ENCODE peak calls at places on chromosomes 6 and 20, in ten cellular contexts. B is A549, F is SK-N-SH, D is sigmoid colon, E is H1, J is stomach, V is ovary, N is suprapubic skin, K is HepG2, I is K562. P is an unnamed sample.

GRCh38 chr20:17315491-17316231 is 88.8 kb downstream of the PCSK2 start:
- DNase-seq in B (no peak), F (no peak), D (no peak), E (no peak), J (no peak), V (no peak), N (no peak), K (peak), I (no peak), P (peak)

GRCh38 chr20:32972181-32973076 is 31.8 kb downstream of the SUN5 start:
- DNase-seq in B (no peak), F (no peak), D (peak), E (no peak), J (no peak), V (no peak), N (peak), K (no peak), I (no peak), P (no peak)

GRCh38 chr20:21046413-21047070 is 59.6 kb downstream of the LINC00237 start:
- DNase-seq in B (no peak), F (peak), D (no peak), E (no peak), J (no peak), V (no peak), N (no peak), K (no peak), I (no peak), P (no peak)

GRCh38 chr6:89602136-89602535 is 36.4 kb downstream of the LYRM2 start:
- DNase-seq in B (no peak), F (no peak), D (no peak), E (no peak), J (no peak), V (no peak), N (no peak), K (no peak), I (no peak), P (no peak)

GRCh38 chr6:43712590-43712989 is 25.0 kb upstream of the MRPS18A start:
- DNase-seq in B (no peak), F (no peak), D (peak), E (no peak), J (no peak), V (no peak), N (no peak), K (no peak), I (no peak), P (no peak)

GRCh38 chr6:150058986-150059385 is 9.9 kb downstream of the ULBP3 start:
- DNase-seq in B (no peak), F (no peak), D (no peak), E (no peak), J (no peak), V (no peak), N (no peak), K (no peak), I (no peak), P (no peak)

GRCh38 chr6:9543649-9544048 is 871.2 kb downstream of the TFAP2A start:
- DNase-seq in B (no peak), F (no peak), D (no peak), E (no peak), J (no peak), V (no peak), N (no peak), K (no peak), I (no peak), P (no peak)

GRCh38 chr6:126631343-126631742 is 291.4 kb downstream of the CENPW start:
- DNase-seq in B (no peak), F (peak), D (no peak), E (no peak), J (no peak), V (no peak), N (no peak), K (no peak), I (no peak), P (no peak)

GRCh38 chr6:124987999-124988591 is 25.9 kb downstream of the RNF217 start:
- DNase-seq in B (no peak), F (no peak), D (no peak), E (no peak), J (no peak), V (no peak), N (no peak), K (no peak), I (no peak), P (no peak)

GRCh38 chr6:105844275-105844848 is 241.8 kb upstream of the PRDM1 start:
- DNase-seq in B (no peak), F (no peak), D (no peak), E (no peak), J (no peak), V (peak), N (no peak), K (no peak), I (no peak), P (no peak)

GRCh38 chr6:170116643-170117042 is 174.2 kb downstream of the DLL1 start:
- DNase-seq in B (no peak), F (no peak), D (peak), E (no peak), J (peak), V (no peak), N (peak), K (no peak), I (no peak), P (no peak)

GRCh38 chr6:105882833-105883232 is 203.3 kb upstream of the PRDM1 start:
- DNase-seq in B (no peak), F (no peak), D (no peak), E (no peak), J (no peak), V (no peak), N (no peak), K (no peak), I (no peak), P (no peak)

GRCh38 chr6:49902856-49903255 is 36.5 kb upstream of the CRISP1 start:
- DNase-seq in B (no peak), F (no peak), D (no peak), E (no peak), J (no peak), V (no peak), N (no peak), K (no peak), I (no peak), P (no peak)

GRCh38 chr6:154615483-154616025 is 105.1 kb upstream of the CNKSR3 start:
- DNase-seq in B (peak), F (peak), D (peak), E (no peak), J (peak), V (peak), N (no peak), K (peak), I (peak), P (peak)

GRCh38 chr20:11301699-11302098 is 616.0 kb upstream of the BTBD3 start:
- DNase-seq in B (no peak), F (no peak), D (no peak), E (no peak), J (no peak), V (no peak), N (no peak), K (no peak), I (no peak), P (no peak)

GRCh38 chr6:36127462-36128016 is 2.8 kb upstream of the MAPK13 start:
- DNase-seq in B (peak), F (no peak), D (peak), E (no peak), J (peak), V (no peak), N (no peak), K (peak), I (peak), P (no peak)

GRCh38 chr20:57435498-57436222 is 44.5 kb downstream of the RBM38 start:
- DNase-seq in B (no peak), F (no peak), D (peak), E (no peak), J (peak), V (no peak), N (peak), K (peak), I (peak), P (peak)

GRCh38 chr20:46001498-46001897 is 7.2 kb upstream of the MMP9 start:
- DNase-seq in B (no peak), F (no peak), D (peak), E (no peak), J (no peak), V (no peak), N (no peak), K (no peak), I (no peak), P (no peak)

GRCh38 chr6:13373488-13373886 is 45.1 kb upstream of the TBC1D7 start:
- DNase-seq in B (no peak), F (no peak), D (no peak), E (no peak), J (no peak), V (no peak), N (no peak), K (no peak), I (no peak), P (no peak)

GRCh38 chr6:91678679-91679078 is 1091.8 kb upstream of the MAP3K7 start:
- DNase-seq in B (no peak), F (no peak), D (no peak), E (no peak), J (no peak), V (no peak), N (no peak), K (no peak), I (no peak), P (no peak)

GRCh38 chr6:154548130-154548830 is 37.8 kb upstream of the CNKSR3 start:
- DNase-seq in B (no peak), F (peak), D (no peak), E (no peak), J (peak), V (peak), N (no peak), K (no peak), I (no peak), P (peak)

GRCh38 chr20:53915459-53916172 is 154.8 kb downstream of the BCAS1 start:
- DNase-seq in B (peak), F (peak), D (peak), E (peak), J (peak), V (peak), N (peak), K (peak), I (peak), P (peak)

GRCh38 chr6:10404799-10405524 is 9.9 kb downstream of the TFAP2A start:
- DNase-seq in B (no peak), F (no peak), D (no peak), E (no peak), J (no peak), V (no peak), N (no peak), K (no peak), I (no peak), P (no peak)

GRCh38 chr6:137978252-137978896 is 111.3 kb downstream of the TNFAIP3 start:
- DNase-seq in B (no peak), F (no peak), D (no peak), E (no peak), J (no peak), V (no peak), N (no peak), K (no peak), I (peak), P (no peak)

GRCh38 chr20:37801921-37802320 is 101.0 kb upstream of the VSTM2L start:
- DNase-seq in B (no peak), F (no peak), D (no peak), E (no peak), J (no peak), V (no peak), N (no peak), K (no peak), I (no peak), P (no peak)

GRCh38 chr20:60037120-60037499 is 78.9 kb downstream of the CDH26 start:
- DNase-seq in B (peak), F (no peak), D (no peak), E (no peak), J (no peak), V (no peak), N (no peak), K (no peak), I (no peak), P (no peak)

GRCh38 chr20:62766716-62767115 is 29.6 kb upstream of the MRGBP start:
- DNase-seq in B (no peak), F (no peak), D (no peak), E (no peak), J (peak), V (no peak), N (no peak), K (no peak), I (no peak), P (no peak)

GRCh38 chr6:137095093-137095492 is 50.3 kb upstream of the IL20RA start:
- DNase-seq in B (no peak), F (no peak), D (no peak), E (no peak), J (no peak), V (no peak), N (no peak), K (no peak), I (no peak), P (no peak)

GRCh38 chr6:82251942-82252341 is 4.4 kb upstream of the IBTK start:
- DNase-seq in B (peak), F (peak), D (no peak), E (no peak), J (no peak), V (no peak), N (no peak), K (peak), I (peak), P (no peak)

GRCh38 chr6:23269436-23269835 is 700.1 kb downstream of the HDGFL1 start:
- DNase-seq in B (no peak), F (no peak), D (no peak), E (no peak), J (no peak), V (no peak), N (no peak), K (no peak), I (no peak), P (no peak)

GRCh38 chr6:34357937-34358336 is 34.5 kb downstream of the NUDT3 start:
- DNase-seq in B (no peak), F (no peak), D (no peak), E (no peak), J (no peak), V (no peak), N (no peak), K (no peak), I (no peak), P (no peak)

GRCh38 chr6:34359438-34360158 is 32.9 kb downstream of the NUDT3 start:
- DNase-seq in B (no peak), F (no peak), D (no peak), E (no peak), J (no peak), V (no peak), N (no peak), K (no peak), I (no peak), P (no peak)

GRCh38 chr6:34358389-34358906 is 34.0 kb downstream of the NUDT3 start:
- DNase-seq in B (no peak), F (peak), D (no peak), E (no peak), J (no peak), V (peak), N (no peak), K (no peak), I (no peak), P (no peak)

GRCh38 chr6:34352305-34352937 is 40.0 kb downstream of the NUDT3 start:
- DNase-seq in B (no peak), F (no peak), D (no peak), E (no peak), J (no peak), V (no peak), N (no peak), K (no peak), I (no peak), P (no peak)

GRCh38 chr6:34355889-34356288 is 36.6 kb downstream of the NUDT3 start:
- DNase-seq in B (no peak), F (no peak), D (no peak), E (no peak), J (no peak), V (no peak), N (no peak), K (no peak), I (no peak), P (no peak)
- TF ChIP-seq CTCF in B (no peak), F (no peak), D (no peak), E (no peak), J (no peak), V (no peak), N (no peak), K (no peak), I (no peak), P (no peak)

GRCh38 chr6:31579546-31580445 is 2.4 kb downstream of the LTB start:
- DNase-seq in B (no peak), F (no peak), D (no peak), E (no peak), J (no peak), V (no peak), N (no peak), K (no peak), I (no peak), P (no peak)
- TF ChIP-seq EP300 in B (no peak), F (no peak), D (no peak), E (no peak), J (no peak), V (no peak), N (no peak), K (no peak), I (no peak), P (no peak)

GRCh38 chr6:111569951-111570350 is 35.7 kb downstream of the TRAF3IP2 start:
- DNase-seq in B (no peak), F (no peak), D (no peak), E (no peak), J (no peak), V (no peak), N (no peak), K (no peak), I (no peak), P (no peak)

GRCh38 chr6:111573118-111573883 is 32.4 kb downstream of the TRAF3IP2 start:
- DNase-seq in B (no peak), F (no peak), D (peak), E (no peak), J (no peak), V (peak), N (no peak), K (no peak), I (no peak), P (no peak)

GRCh38 chr6:111573892-111574800 is 31.5 kb downstream of the TRAF3IP2 start:
- DNase-seq in B (no peak), F (no peak), D (peak), E (no peak), J (no peak), V (no peak), N (no peak), K (no peak), I (no peak), P (no peak)

GRCh38 chr6:111576302-111576701 is 29.4 kb downstream of the TRAF3IP2 start:
- DNase-seq in B (no peak), F (no peak), D (no peak), E (no peak), J (no peak), V (no peak), N (no peak), K (no peak), I (no peak), P (no peak)

GRCh38 chr6:111572216-111572706 is 33.4 kb downstream of the TRAF3IP2 start:
- DNase-seq in B (no peak), F (no peak), D (no peak), E (no peak), J (no peak), V (no peak), N (no peak), K (peak), I (no peak), P (no peak)
- TF ChIP-seq CTCF in B (no peak), F (no peak), D (no peak), E (no peak), J (no peak), V (no peak), N (no peak), K (peak), I (no peak), P (no peak)

DNA sequence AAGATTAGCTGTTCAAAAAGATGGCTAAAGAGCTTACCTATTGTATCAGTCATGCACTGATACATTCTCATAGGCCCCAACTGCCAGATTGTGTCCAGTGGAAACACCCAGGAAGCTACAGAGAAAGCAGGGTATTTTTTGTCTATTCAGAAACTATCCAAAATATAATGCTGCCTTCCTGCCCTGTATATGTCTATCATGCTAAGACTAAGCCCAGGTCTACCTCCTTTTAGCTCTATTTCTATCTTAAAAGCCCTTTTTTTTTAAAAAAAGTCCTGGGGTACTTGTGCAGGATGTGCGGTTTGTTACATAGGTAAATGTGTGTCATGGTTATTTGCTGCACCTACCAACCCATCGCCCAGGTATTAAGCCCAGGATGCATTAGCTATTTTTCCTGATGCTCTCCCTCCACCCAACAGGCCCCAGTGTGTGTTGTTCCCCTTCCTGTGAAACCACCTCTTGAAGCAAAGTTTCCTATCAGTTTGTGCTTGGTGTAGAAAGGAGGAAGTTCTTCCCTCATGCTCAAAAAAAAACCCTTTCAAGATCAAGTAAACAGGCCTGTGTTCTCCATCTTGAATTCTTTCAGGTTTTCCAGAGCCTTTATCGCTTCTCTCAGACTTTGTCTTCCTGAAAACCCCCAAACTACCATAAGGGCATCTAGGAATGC is 514 bp downstream of the DEFB129 start:
- DNase-seq in B (no peak), F (no peak), D (no peak), E (no peak), J (no peak), V (no peak), N (no peak), K (no peak), I (no peak), P (no peak)
- TF ChIP-seq EP300 in B (no peak), F (no peak), D (no peak), E (no peak), J (no peak), V (no peak), N (no peak), K (no peak), I (no peak), P (no peak)

GRCh38 chr6:25017932-25018581 is 82.3 kb upstream of the RIPOR2 start:
- DNase-seq in B (no peak), F (no peak), D (no peak), E (peak), J (peak), V (no peak), N (no peak), K (peak), I (no peak), P (no peak)
- TF ChIP-seq CTCF in B (peak), F (peak), D (no peak), E (peak), J (peak), V (no peak), N (peak), K (peak), I (peak), P (peak)

GRCh38 chr6:27617046-27617687 is 144.3 kb upstream of the ZNF184 start:
- DNase-seq in B (no peak), F (no peak), D (no peak), E (no peak), J (no peak), V (no peak), N (no peak), K (no peak), I (no peak), P (no peak)
- TF ChIP-seq EP300 in B (no peak), F (no peak), D (no peak), E (no peak), J (no peak), V (no peak), N (no peak), K (no peak), I (no peak), P (no peak)

DNA sequence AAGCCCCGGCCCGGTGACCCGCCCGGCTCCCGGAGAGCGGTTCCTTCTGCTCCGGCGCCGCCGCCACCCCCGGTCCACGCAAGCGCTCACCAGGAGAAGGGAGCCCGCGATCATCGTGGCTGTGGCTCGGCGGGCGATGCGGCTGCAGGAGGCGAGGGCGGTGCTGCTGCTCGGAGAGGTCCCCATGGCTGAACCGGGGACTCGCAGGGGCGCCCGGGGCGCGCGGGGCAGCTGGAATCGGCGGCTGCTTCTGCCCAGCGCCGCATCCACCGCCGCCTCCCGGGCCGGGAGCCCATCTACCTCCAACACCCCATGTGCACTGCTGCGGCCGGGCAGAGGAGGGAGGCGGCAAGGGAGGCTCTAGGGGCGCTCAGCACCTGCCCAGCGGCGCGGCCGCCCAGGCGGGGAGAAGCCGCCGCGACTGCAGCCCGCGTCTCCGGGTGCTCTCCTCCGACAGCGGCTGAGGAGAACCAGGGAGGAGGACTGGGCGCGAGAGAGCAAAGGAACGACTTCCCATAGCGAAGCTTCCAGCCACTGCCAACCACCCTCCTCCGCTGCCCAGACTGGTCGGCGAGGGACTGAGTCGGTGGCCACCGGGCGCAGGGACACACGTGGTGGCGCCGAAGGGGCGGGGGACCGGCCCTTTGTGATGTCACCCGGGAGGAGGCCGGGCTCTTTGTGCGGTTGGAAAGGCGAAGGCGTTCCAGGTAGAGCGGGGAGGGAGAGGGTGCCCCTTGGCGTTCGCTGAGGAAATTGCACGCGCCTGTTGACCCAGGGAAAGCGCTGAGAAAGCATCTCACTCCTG is at the start of gene TNFRSF21:
- DNase-seq in B (peak), F (peak), D (peak), E (peak), J (peak), V (peak), N (peak), K (peak), I (peak), P (peak)
- TF ChIP-seq CTCF in B (peak), F (peak), D (peak), E (peak), J (peak), V (peak), N (peak), K (peak), I (peak), P (peak)